ENCODE peak calls at places on chromosomes 5 and 9, in six cellular contexts. T is EL; E is AG08395; R is neural crest cell; C is effector CD4-positive, alpha-beta T cell; Q is hypothalamus. Y is an unnamed sample.

GRCh38 chr5:9428272-9428671 is 117.6 kb downstream of the SEMA5A start:
- DNase-seq in T (no peak), E (no peak), R (no peak), C (no peak), Q (no peak), Y (no peak)

GRCh38 chr5:143405063-143405746 is 1.7 kb upstream of the NR3C1 start:
- DNase-seq in T (peak), E (peak), R (peak), C (peak), Q (peak), Y (peak)

GRCh38 chr9:128607642-128608350 is 48.9 kb downstream of the DYNC2I2 start:
- DNase-seq in T (no peak), E (peak), R (no peak), C (no peak), Q (peak), Y (no peak)

GRCh38 chr9:4417578-4418325 is 72.5 kb upstream of the SLC1A1 start:
- DNase-seq in T (peak), E (peak), R (no peak), C (no peak), Q (no peak), Y (no peak)

GRCh38 chr5:55911784-55912653 is 60.9 kb downstream of the IL31RA start:
- DNase-seq in T (no peak), E (no peak), R (no peak), C (no peak), Q (no peak), Y (no peak)

GRCh38 chr9:72477862-72478564 is 43.4 kb upstream of the TMC1 start:
- DNase-seq in T (peak), E (peak), R (no peak), C (no peak), Q (no peak), Y (no peak)

GRCh38 chr5:33188089-33188488 is 252.7 kb upstream of the TARS1 start:
- DNase-seq in T (no peak), E (no peak), R (no peak), C (no peak), Q (no peak), Y (no peak)

GRCh38 chr5:172162348-172162747 is 25.7 kb downstream of the STK10 start:
- DNase-seq in T (peak), E (no peak), R (no peak), C (no peak), Q (no peak), Y (no peak)

GRCh38 chr9:115237383-115238087 is 119.6 kb upstream of the TNC start:
- DNase-seq in T (no peak), E (no peak), R (no peak), C (no peak), Q (no peak), Y (no peak)

Y was measured in retina.